ENCODE peak calls at places on chromosomes 4 and X, in five cellular contexts. X is GM23248, P is WTC11, B is posterior vena cava, M is right cardiac atrium. V is an unnamed sample.

GRCh38 chrX:143788265-143788664 is 67.7 kb upstream of the SPANXN2 start:
- DNase-seq in P (no peak), M (no peak), B (no peak), X (peak; percentile 27), V (no peak)

GRCh38 chr4:135838889-135839288 is 1637.3 kb upstream of the PABPC4L start:
- DNase-seq in M (no peak), X (no peak), B (no peak), P (no peak), V (peak; percentile 63)

GRCh38 chr4:169017971-169018370 is 7.9 kb upstream of the CBR4 start:
- DNase-seq in M (no peak), B (no peak), X (no peak), P (no peak), V (no peak)

GRCh38 chr4:37737456-37737855 is 51.3 kb upstream of the RELL1 start:
- DNase-seq in B (no peak), P (no peak), M (no peak), X (peak; percentile 81), V (no peak)

GRCh38 chrX:9866633-9867032 is 80.4 kb downstream of the SHROOM2 start:
- DNase-seq in B (no peak), P (no peak), X (no peak), M (no peak), V (no peak)

GRCh38 chrX:55057691-55058249 is 17.1 kb upstream of the PAGE2B start:
- DNase-seq in B (no peak), X (peak; percentile 48), M (no peak), P (peak; percentile 11), V (no peak)

GRCh38 chr4:23775694-23776093 is 114.2 kb downstream of the PPARGC1A start:
- DNase-seq in P (no peak), B (no peak), X (no peak), M (no peak), V (no peak)

GRCh38 chr4:158253350-158253980 is 43.2 kb downstream of the TMEM144 start:
- DNase-seq in M (no peak), P (peak; percentile 21), X (peak; percentile 80), B (no peak), V (peak; percentile 9)

GRCh38 chr4:134089885-134090284 is 111.7 kb downstream of the PABPC4L start:
- DNase-seq in M (no peak), P (no peak), X (no peak), B (no peak), V (no peak)

GRCh38 chr4:57071340-57071739 is 38.8 kb downstream of the IGFBP7 start:
- DNase-seq in X (peak; percentile 66), M (no peak), P (no peak), B (no peak), V (no peak)

GRCh38 chr4:105936901-105937300 is 41.6 kb downstream of the NPNT start:
- DNase-seq in P (no peak), B (no peak), X (no peak), M (no peak), V (no peak)

GRCh38 chr4:165383757-165384156 is 4.9 kb downstream of the CPE start:
- DNase-seq in M (no peak), P (no peak), X (peak; percentile 43), B (no peak), V (no peak)

V was measured in kidney epithelial cell.